ENCODE peak calls at places on chromosome 19, in four cellular contexts. K, O, A and I are unnamed samples.

GRCh38 chr19:32691952-32692726 is 518 bp downstream of the NUDT19 start:
- DNase-seq in K (peak), O (peak), A (peak), I (peak)

GRCh38 chr19:45973564-45974338 is at the start of gene NOVA2:
- DNase-seq in K (peak), O (peak), A (no peak), I (peak)

GRCh38 chr19:51203941-51204720 is 20.7 kb upstream of the CD33 start:
- DNase-seq in K (no peak), O (no peak), A (no peak), I (no peak)

GRCh38 chr19:29121684-29122083 is 91.3 kb downstream of the UQCRFS1 start:
- DNase-seq in K (no peak), O (no peak), A (no peak), I (peak)

GRCh38 chr19:16417660-16418596 is 53.8 kb downstream of the EPS15L1 start:
- DNase-seq in K (peak), O (peak), A (no peak), I (peak)

GRCh38 chr19:33191501-33191900 is 2.6 kb upstream of the LRP3 start:
- DNase-seq in K (no peak), O (no peak), A (no peak), I (no peak)

GRCh38 chr19:12195501-12195860 is 32.6 kb downstream of the ZNF136 start:
- DNase-seq in K (no peak), O (no peak), A (no peak), I (no peak)

GRCh38 chr19:18612051-18612771 is 459 bp upstream of the TMEM59L start:
- DNase-seq in K (no peak), O (peak), A (no peak), I (no peak)

GRCh38 chr19:33797821-33798633 is 1.4 kb downstream of the KCTD15 start:
- DNase-seq in K (peak), O (no peak), A (no peak), I (peak)

GRCh38 chr19:15288146-15288963 is 44.0 kb downstream of the BRD4 start:
- DNase-seq in K (no peak), O (no peak), A (no peak), I (peak)

GRCh38 chr19:44581288-44581687 is 32.1 kb upstream of the IGSF23 start:
- DNase-seq in K (no peak), O (no peak), A (no peak), I (no peak)

GRCh38 chr19:47511681-47512080 is 3.2 kb downstream of the NAPA start:
- DNase-seq in K (no peak), O (no peak), A (no peak), I (peak)

GRCh38 chr19:23415561-23416191 is 20.4 kb upstream of the ZNF91 start:
- DNase-seq in K (peak), O (peak), A (no peak), I (peak)

GRCh38 chr19:41624515-41624914 is 2.4 kb downstream of the CEACAM4 start:
- DNase-seq in K (no peak), O (no peak), A (no peak), I (no peak)

GRCh38 chr19:41623360-41623759 is 3.5 kb downstream of the CEACAM4 start:
- DNase-seq in K (no peak), O (no peak), A (no peak), I (no peak)

GRCh38 chr19:41626877-41627276 is at the start of gene CEACAM4:
- DNase-seq in K (peak), O (no peak), A (no peak), I (no peak)

GRCh38 chr19:41626278-41626677 is 596 bp downstream of the CEACAM4 start:
- DNase-seq in K (no peak), O (no peak), A (no peak), I (no peak)

DNA sequence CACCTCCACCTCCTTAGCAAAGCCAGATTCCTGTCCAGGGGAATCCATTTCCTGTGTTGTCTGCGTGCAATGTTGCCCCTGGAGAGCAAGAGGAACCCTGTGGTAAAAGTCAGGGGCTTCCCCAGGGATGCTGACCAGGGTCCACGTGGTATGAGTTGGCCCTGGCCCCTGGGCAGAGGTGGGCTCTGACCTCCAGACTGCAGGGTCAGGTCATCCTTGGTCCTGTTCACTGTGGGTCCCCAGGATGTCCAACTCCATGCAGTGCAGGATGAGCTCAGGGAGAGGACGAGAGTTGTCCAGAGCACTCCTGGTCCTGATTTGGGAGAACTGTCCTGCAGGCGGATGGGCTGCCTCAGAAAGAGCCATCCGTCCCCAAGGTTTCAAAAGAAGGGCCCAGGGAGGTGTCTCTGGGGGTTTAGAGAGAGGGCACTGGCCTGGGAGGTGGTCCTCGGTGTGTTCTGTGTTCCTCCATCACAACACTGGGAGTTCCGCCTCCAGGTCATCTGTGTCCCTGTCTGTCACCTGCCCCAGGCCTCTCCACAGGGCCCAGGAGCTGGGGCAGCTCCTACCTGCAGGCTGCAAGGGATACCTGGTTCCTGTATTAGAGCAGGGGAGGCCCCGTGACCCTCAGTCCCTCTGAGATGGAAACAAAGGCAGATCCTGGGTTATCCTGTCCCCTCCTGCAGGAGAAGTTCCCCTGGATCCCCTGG is 1.2 kb upstream of the CEACAM4 start:
- DNase-seq in K (no peak), O (no peak), A (no peak), I (no peak)
- TF ChIP-seq CTCF in K (no peak), O (no peak), A (no peak), I (no peak)

GRCh38 chr19:35812220-35813042 is at the start of gene PRODH2:
- DNase-seq in K (no peak), O (no peak), A (no peak), I (no peak)

GRCh38 chr19:35813043-35813890 is 622 bp upstream of the PRODH2 start:
- DNase-seq in K (no peak), O (no peak), A (no peak), I (no peak)

GRCh38 chr19:35816262-35816661 is 3.6 kb upstream of the PRODH2 start:
- DNase-seq in K (no peak), O (no peak), A (no peak), I (no peak)

GRCh38 chr19:35818445-35818844 is 5.8 kb upstream of the PRODH2 start:
- DNase-seq in K (no peak), O (no peak), A (no peak), I (no peak)

GRCh38 chr19:35816846-35817245 is 4.2 kb upstream of the PRODH2 start:
- DNase-seq in K (no peak), O (no peak), A (no peak), I (no peak)
- TF ChIP-seq CTCF in K (no peak), O (no peak), A (no peak), I (no peak)

DNA sequence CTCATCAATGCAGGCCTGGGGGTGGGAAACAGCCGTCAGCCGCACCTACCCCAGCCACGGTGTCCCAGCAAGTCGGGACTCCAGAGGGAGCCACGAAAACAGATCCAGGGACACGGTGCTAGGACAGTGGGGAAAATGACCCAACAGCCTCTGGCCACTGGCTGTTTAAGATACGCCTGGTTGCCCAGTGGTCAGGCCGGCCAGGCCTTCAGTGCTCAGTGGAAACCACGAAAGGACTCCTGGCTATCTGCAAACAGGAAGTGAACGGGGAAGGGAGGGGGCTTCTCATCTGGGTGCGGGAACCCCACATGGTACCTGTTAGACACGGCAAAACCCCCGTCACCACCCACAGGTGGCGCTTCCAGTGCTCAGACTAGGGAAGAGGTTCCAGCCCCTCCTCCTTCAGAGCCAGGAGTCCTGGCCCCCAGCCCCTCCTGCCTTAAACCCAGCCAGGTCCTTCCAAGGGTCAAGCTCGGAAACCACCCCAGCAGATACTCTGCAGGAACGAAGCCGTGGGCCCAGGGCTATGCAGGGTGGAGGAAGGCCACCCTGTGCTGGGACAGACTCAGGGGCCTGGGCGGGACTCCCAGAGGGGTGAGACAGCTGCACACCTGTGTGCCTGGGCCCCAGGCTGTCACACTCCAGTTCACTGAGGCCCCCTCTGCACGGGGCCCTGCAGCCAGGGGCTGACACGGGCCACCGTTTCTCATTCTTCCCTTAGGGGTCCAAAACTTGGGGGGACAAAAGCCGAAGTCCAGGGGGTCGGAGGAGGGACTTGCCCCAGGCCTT is 4.5 kb downstream of the PPP1R12C start:
- DNase-seq in K (no peak), O (peak), A (no peak), I (no peak)
- TF ChIP-seq CTCF in K (no peak), O (no peak), A (no peak), I (no peak)

GRCh38 chr19:30498707-30499106 is 126.5 kb downstream of the ZNF536 start:
- DNase-seq in K (no peak), O (no peak), A (no peak), I (peak)
- TF ChIP-seq CTCF in K (no peak), O (no peak), A (no peak), I (peak)